ENCODE peak calls at places on chromosomes 11 and 22, in five cellular contexts. One of them, this sample, is unnamed.

GRCh38 chr11:94753630-94754029 is 14.5 kb upstream of the AMOTL1 start:
- DNase-seq in BJ: no peak
- DNase-seq in HFFc6: no peak
- DNase-seq in GM20000: no peak
- DNase-seq in B cell: no peak
- DNase-seq in this sample: no peak

GRCh38 chr11:95713428-95713827 is 76.2 kb downstream of the FAM76B start:
- DNase-seq in BJ: no peak
- DNase-seq in HFFc6: no peak
- DNase-seq in GM20000: no peak
- DNase-seq in B cell: no peak
- DNase-seq in this sample: no peak

GRCh38 chr22:19855504-19856409 is 1.1 kb upstream of the GNB1L start:
- DNase-seq in BJ: no peak
- DNase-seq in HFFc6: no peak
- DNase-seq in GM20000: peak
- DNase-seq in B cell: peak
- DNase-seq in this sample: no peak

GRCh38 chr11:133198326-133198725 is 334.0 kb downstream of the OPCML start:
- DNase-seq in BJ: no peak
- DNase-seq in HFFc6: no peak
- DNase-seq in GM20000: no peak
- DNase-seq in B cell: no peak
- DNase-seq in this sample: no peak

GRCh38 chr22:30574095-30574981 is at the start of gene GAL3ST1:
- DNase-seq in BJ: no peak
- DNase-seq in HFFc6: no peak
- DNase-seq in GM20000: peak
- DNase-seq in B cell: no peak
- DNase-seq in this sample: no peak

GRCh38 chr22:21791635-21792625 is 56.3 kb upstream of the YPEL1 start:
- DNase-seq in BJ: no peak
- DNase-seq in HFFc6: no peak
- DNase-seq in GM20000: peak
- DNase-seq in B cell: no peak
- DNase-seq in this sample: no peak

GRCh38 chr11:118417801-118418200 is 16.4 kb downstream of the ATP5MG start:
- DNase-seq in BJ: no peak
- DNase-seq in HFFc6: no peak
- DNase-seq in GM20000: no peak
- DNase-seq in B cell: no peak
- DNase-seq in this sample: no peak

GRCh38 chr11:116173946-116174911 is 598.6 kb downstream of the BUD13 start:
- DNase-seq in BJ: no peak
- DNase-seq in HFFc6: no peak
- DNase-seq in GM20000: no peak
- DNase-seq in B cell: no peak
- DNase-seq in this sample: peak

GRCh38 chr11:78229106-78229505 is 40.4 kb downstream of the USP35 start:
- DNase-seq in BJ: no peak
- DNase-seq in HFFc6: no peak
- DNase-seq in GM20000: no peak
- DNase-seq in B cell: no peak
- DNase-seq in this sample: no peak

GRCh38 chr11:5293028-5293427 is 8.7 kb downstream of the OR51B4 start:
- DNase-seq in BJ: no peak
- DNase-seq in HFFc6: no peak
- DNase-seq in GM20000: no peak
- DNase-seq in B cell: no peak
- DNase-seq in this sample: no peak

GRCh38 chr22:42313804-42314581 is 43.5 kb upstream of the TCF20 start:
- DNase-seq in BJ: no peak
- DNase-seq in HFFc6: no peak
- DNase-seq in GM20000: peak
- DNase-seq in B cell: peak
- DNase-seq in this sample: peak

GRCh38 chr11:64763804-64764611 is 4.2 kb upstream of the PYGM start:
- DNase-seq in BJ: no peak
- DNase-seq in HFFc6: no peak
- DNase-seq in GM20000: peak
- DNase-seq in B cell: peak
- DNase-seq in this sample: no peak

GRCh38 chr11:12540075-12540685 is 134.0 kb upstream of the TEAD1 start:
- DNase-seq in BJ: no peak
- DNase-seq in HFFc6: peak
- DNase-seq in GM20000: no peak
- DNase-seq in B cell: no peak
- DNase-seq in this sample: no peak

GRCh38 chr11:43393765-43394355 is 35.1 kb downstream of the TTC17 start:
- DNase-seq in BJ: no peak
- DNase-seq in HFFc6: no peak
- DNase-seq in GM20000: no peak
- DNase-seq in B cell: no peak
- DNase-seq in this sample: no peak

GRCh38 chr22:48659393-48659792 is 1168.3 kb downstream of the BRD1 start:
- DNase-seq in BJ: no peak
- DNase-seq in HFFc6: no peak
- DNase-seq in GM20000: no peak
- DNase-seq in B cell: no peak
- DNase-seq in this sample: no peak

GRCh38 chr11:77589181-77589520 is 602 bp upstream of the AQP11 start:
- DNase-seq in BJ: no peak
- DNase-seq in HFFc6: no peak
- DNase-seq in GM20000: no peak
- DNase-seq in B cell: no peak
- DNase-seq in this sample: no peak

GRCh38 chr22:29093980-29094379 is 21.1 kb downstream of the KREMEN1 start:
- DNase-seq in BJ: no peak
- DNase-seq in HFFc6: peak
- DNase-seq in GM20000: no peak
- DNase-seq in B cell: no peak
- DNase-seq in this sample: no peak

GRCh38 chr11:127859941-127860354 is 727.4 kb downstream of the ETS1 start:
- DNase-seq in BJ: no peak
- DNase-seq in HFFc6: peak
- DNase-seq in GM20000: no peak
- DNase-seq in B cell: no peak
- DNase-seq in this sample: no peak

GRCh38 chr22:29476116-29476515 is 3.9 kb upstream of the NEFH start:
- DNase-seq in BJ: no peak
- DNase-seq in HFFc6: peak
- DNase-seq in GM20000: no peak
- DNase-seq in B cell: no peak
- DNase-seq in this sample: peak

GRCh38 chr22:37626144-37626543 is 13.3 kb upstream of the SH3BP1 start:
- DNase-seq in BJ: no peak
- DNase-seq in HFFc6: no peak
- DNase-seq in GM20000: no peak
- DNase-seq in B cell: no peak
- DNase-seq in this sample: no peak

GRCh38 chr11:44016129-44016528 is 31.7 kb upstream of the ACCSL start:
- DNase-seq in BJ: no peak
- DNase-seq in HFFc6: peak
- DNase-seq in GM20000: no peak
- DNase-seq in B cell: no peak
- DNase-seq in this sample: no peak

GRCh38 chr11:20821046-20821445 is 151.7 kb downstream of the NELL1 start:
- DNase-seq in BJ: no peak
- DNase-seq in HFFc6: no peak
- DNase-seq in GM20000: no peak
- DNase-seq in B cell: no peak
- DNase-seq in this sample: no peak

GRCh38 chr11:80816966-80817365 is 1376.1 kb upstream of the TENM4 start:
- DNase-seq in BJ: no peak
- DNase-seq in HFFc6: no peak
- DNase-seq in GM20000: peak
- DNase-seq in B cell: peak
- DNase-seq in this sample: no peak

GRCh38 chr11:44032304-44033085 is 15.3 kb upstream of the ACCSL start:
- DNase-seq in BJ: no peak
- DNase-seq in HFFc6: peak
- DNase-seq in GM20000: no peak
- DNase-seq in B cell: no peak
- DNase-seq in this sample: no peak

GRCh38 chr11:95359756-95360155 is 128.8 kb upstream of the SESN3 start:
- DNase-seq in BJ: no peak
- DNase-seq in HFFc6: no peak
- DNase-seq in GM20000: no peak
- DNase-seq in B cell: no peak
- DNase-seq in this sample: no peak

GRCh38 chr22:49052560-49052959 is 775.1 kb downstream of the BRD1 start:
- DNase-seq in BJ: no peak
- DNase-seq in HFFc6: no peak
- DNase-seq in GM20000: no peak
- DNase-seq in B cell: no peak
- DNase-seq in this sample: no peak

GRCh38 chr11:35781342-35782171 is 119.0 kb downstream of the TRIM44 start:
- DNase-seq in BJ: no peak
- DNase-seq in HFFc6: peak
- DNase-seq in GM20000: no peak
- DNase-seq in B cell: no peak
- DNase-seq in this sample: no peak

GRCh38 chr11:58734681-58735490 is 3.1 kb upstream of the GLYAT start:
- DNase-seq in BJ: no peak
- DNase-seq in HFFc6: no peak
- DNase-seq in GM20000: no peak
- DNase-seq in B cell: no peak
- DNase-seq in this sample: no peak

GRCh38 chr11:6695377-6695776 is 12.2 kb upstream of the MRPL17 start:
- DNase-seq in BJ: peak
- DNase-seq in HFFc6: peak
- DNase-seq in GM20000: no peak
- DNase-seq in B cell: no peak
- DNase-seq in this sample: no peak

GRCh38 chr22:20514658-20515406 is 7.4 kb downstream of the MED15 start:
- DNase-seq in BJ: peak
- DNase-seq in HFFc6: peak
- DNase-seq in GM20000: no peak
- DNase-seq in B cell: no peak
- DNase-seq in this sample: no peak

GRCh38 chr11:1007279-1007678 is 29.2 kb downstream of the MUC6 start:
- DNase-seq in BJ: no peak
- DNase-seq in HFFc6: no peak
- DNase-seq in GM20000: no peak
- DNase-seq in B cell: no peak
- DNase-seq in this sample: no peak

GRCh38 chr11:60867871-60868681 is 734 bp downstream of the ZP1 start:
- DNase-seq in BJ: no peak
- DNase-seq in HFFc6: no peak
- DNase-seq in GM20000: no peak
- DNase-seq in B cell: no peak
- DNase-seq in this sample: no peak

GRCh38 chr11:81869337-81870065 is 864.2 kb downstream of the FAM181B start:
- DNase-seq in BJ: no peak
- DNase-seq in HFFc6: no peak
- DNase-seq in GM20000: peak
- DNase-seq in B cell: peak
- DNase-seq in this sample: no peak

DNA sequence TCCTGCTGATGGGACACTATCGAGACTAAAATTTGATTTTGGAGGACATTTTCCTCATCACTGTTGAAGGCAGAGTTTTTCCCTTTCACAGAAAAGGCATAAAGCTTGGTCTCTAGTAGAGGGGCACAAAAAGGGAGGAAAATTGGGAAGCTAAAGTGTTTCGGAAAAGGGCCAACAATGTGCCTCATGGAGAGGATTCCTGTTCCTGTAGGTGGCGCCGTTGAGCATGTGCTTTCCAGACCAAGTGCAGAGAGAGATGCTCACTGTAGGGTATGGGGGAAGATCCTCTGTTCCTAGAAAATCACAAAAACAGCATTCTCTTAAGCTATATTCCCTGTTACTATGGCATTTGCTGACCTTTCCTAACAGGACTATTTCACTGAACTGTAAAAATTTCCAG is 18.4 kb upstream of the OR4C5 start:
- DNase-seq in BJ: no peak
- DNase-seq in HFFc6: no peak
- DNase-seq in GM20000: no peak
- DNase-seq in B cell: no peak
- DNase-seq in this sample: no peak
- TF ChIP-seq CTCF in BJ: no peak
- TF ChIP-seq CTCF in HFFc6: no peak
- TF ChIP-seq CTCF in GM20000: no peak
- TF ChIP-seq CTCF in B cell: no peak
- TF ChIP-seq CTCF in this sample: no peak

GRCh38 chr11:36793542-36793926 is 195.5 kb upstream of the RAG2 start:
- DNase-seq in BJ: no peak
- DNase-seq in HFFc6: no peak
- DNase-seq in GM20000: no peak
- DNase-seq in B cell: no peak
- DNase-seq in this sample: peak
- TF ChIP-seq CTCF in BJ: peak
- TF ChIP-seq CTCF in HFFc6: no peak
- TF ChIP-seq CTCF in GM20000: no peak
- TF ChIP-seq CTCF in B cell: no peak
- TF ChIP-seq CTCF in this sample: no peak

GRCh38 chr11:33735426-33736147 is 636 bp downstream of the CD59 start:
- DNase-seq in BJ: no peak
- DNase-seq in HFFc6: no peak
- DNase-seq in GM20000: peak
- DNase-seq in B cell: peak
- DNase-seq in this sample: no peak
- TF ChIP-seq CTCF in BJ: no peak
- TF ChIP-seq CTCF in HFFc6: no peak
- TF ChIP-seq CTCF in GM20000: no peak
- TF ChIP-seq CTCF in B cell: peak
- TF ChIP-seq CTCF in this sample: no peak

GRCh38 chr11:33319965-33320813 is 63.0 kb downstream of the HIPK3 start:
- DNase-seq in BJ: no peak
- DNase-seq in HFFc6: no peak
- DNase-seq in GM20000: no peak
- DNase-seq in B cell: no peak
- DNase-seq in this sample: no peak
- TF ChIP-seq CTCF in BJ: no peak
- TF ChIP-seq CTCF in HFFc6: no peak
- TF ChIP-seq CTCF in GM20000: no peak
- TF ChIP-seq CTCF in B cell: no peak
- TF ChIP-seq CTCF in this sample: no peak

GRCh38 chr11:68832476-68833176 is 9.1 kb downstream of the CPT1A start:
- DNase-seq in BJ: no peak
- DNase-seq in HFFc6: no peak
- DNase-seq in GM20000: no peak
- DNase-seq in B cell: no peak
- DNase-seq in this sample: no peak
- TF ChIP-seq CTCF in BJ: no peak
- TF ChIP-seq CTCF in HFFc6: no peak
- TF ChIP-seq CTCF in GM20000: no peak
- TF ChIP-seq CTCF in B cell: no peak
- TF ChIP-seq CTCF in this sample: no peak

GRCh38 chr11:18730020-18730419 is 4.0 kb upstream of the IGSF22 start:
- DNase-seq in BJ: no peak
- DNase-seq in HFFc6: no peak
- DNase-seq in GM20000: no peak
- DNase-seq in B cell: no peak
- DNase-seq in this sample: no peak
- TF ChIP-seq CTCF in BJ: no peak
- TF ChIP-seq CTCF in HFFc6: no peak
- TF ChIP-seq CTCF in GM20000: no peak
- TF ChIP-seq CTCF in B cell: no peak
- TF ChIP-seq CTCF in this sample: no peak

GRCh38 chr22:27241430-27242110 is 560.0 kb downstream of the MN1 start:
- DNase-seq in BJ: no peak
- DNase-seq in HFFc6: no peak
- DNase-seq in GM20000: no peak
- DNase-seq in B cell: no peak
- DNase-seq in this sample: no peak
- TF ChIP-seq CTCF in BJ: no peak
- TF ChIP-seq CTCF in HFFc6: no peak
- TF ChIP-seq CTCF in GM20000: no peak
- TF ChIP-seq CTCF in B cell: no peak
- TF ChIP-seq CTCF in this sample: no peak

This sample was measured in endothelial cell.